ENCODE peak calls at places on chromosome 10, in eight cellular contexts. T is kidney, G is retinal pigment epithelial cell, E is fibroblast of lung, Z is AG10803, X is dorsolateral prefrontal cortex, K is colonic mucosa, I is astrocyte of the spinal cord. N is an unnamed sample.

GRCh38 chr10:78602201-78602917 is 466.4 kb upstream of the ZMIZ1 start:
- DNase-seq in T (no peak), G (no peak), E (no peak), Z (no peak), X (no peak), K (no peak), I (no peak), N (no peak)

GRCh38 chr10:3906511-3907111 is 121.6 kb upstream of the KLF6 start:
- DNase-seq in T (no peak), G (no peak), E (peak), Z (peak), X (no peak), K (no peak), I (peak), N (peak)

GRCh38 chr10:85916999-85917573 is 449.5 kb downstream of the GRID1 start:
- DNase-seq in T (no peak), G (no peak), E (no peak), Z (no peak), X (no peak), K (no peak), I (no peak), N (no peak)

GRCh38 chr10:123462760-123463159 is 203.4 kb upstream of the GPR26 start:
- DNase-seq in T (no peak), G (no peak), E (no peak), Z (no peak), X (no peak), K (no peak), I (no peak), N (no peak)

GRCh38 chr10:125768217-125768616 is 7.4 kb downstream of the MMP21 start:
- DNase-seq in T (no peak), G (peak), E (peak), Z (peak), X (no peak), K (no peak), I (peak), N (peak)

GRCh38 chr10:112185959-112186358 is 2.4 kb upstream of the GPAM start:
- DNase-seq in T (no peak), G (no peak), E (no peak), Z (no peak), X (no peak), K (no peak), I (no peak), N (no peak)

GRCh38 chr10:121168513-121169216 is 317.5 kb downstream of the WDR11 start:
- DNase-seq in T (no peak), G (no peak), E (no peak), Z (no peak), X (no peak), K (no peak), I (no peak), N (no peak)

GRCh38 chr10:14736600-14737081 is 38.1 kb downstream of the FAM107B start:
- DNase-seq in T (peak), G (peak), E (peak), Z (peak), X (no peak), K (no peak), I (peak), N (peak)

GRCh38 chr10:126250527-126251310 is 137.6 kb downstream of the ADAM12 start:
- DNase-seq in T (no peak), G (no peak), E (peak), Z (peak), X (no peak), K (no peak), I (no peak), N (peak)

GRCh38 chr10:62759599-62760175 is 44.8 kb upstream of the ADO start:
- DNase-seq in T (no peak), G (no peak), E (no peak), Z (no peak), X (no peak), K (no peak), I (no peak), N (no peak)

GRCh38 chr10:124287791-124288190 is 130.9 kb downstream of the OAT start:
- DNase-seq in T (no peak), G (no peak), E (no peak), Z (no peak), X (no peak), K (no peak), I (no peak), N (no peak)

GRCh38 chr10:119654540-119654939 is 3.4 kb downstream of the BAG3 start:
- DNase-seq in T (peak), G (no peak), E (no peak), Z (no peak), X (no peak), K (peak), I (no peak), N (no peak)

GRCh38 chr10:31584098-31584631 is 265.1 kb downstream of the ZEB1 start:
- DNase-seq in T (no peak), G (no peak), E (no peak), Z (no peak), X (no peak), K (no peak), I (no peak), N (no peak)

DNA sequence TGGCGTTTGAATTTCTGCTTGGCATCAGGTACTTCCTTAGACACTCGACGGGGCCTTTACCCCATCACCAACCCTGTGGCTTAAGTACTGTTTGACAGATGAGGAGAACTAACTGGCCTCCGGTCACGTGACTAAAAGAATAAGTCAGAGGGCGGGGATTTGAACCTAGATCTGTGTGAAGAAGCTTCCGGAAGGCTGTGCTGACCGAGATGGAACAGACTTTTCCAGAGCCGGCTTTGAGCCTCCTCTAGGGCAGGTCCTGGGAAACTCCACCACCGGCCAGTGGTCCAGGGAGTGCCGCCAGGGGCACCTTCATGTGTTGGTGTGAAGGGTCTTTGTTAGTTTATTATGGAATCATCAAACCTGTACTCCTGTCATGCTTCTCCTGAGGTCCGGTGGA is 26.9 kb downstream of the CAMK1D start:
- DNase-seq in T (no peak), G (no peak), E (no peak), Z (no peak), X (no peak), K (no peak), I (no peak), N (no peak)
- TF ChIP-seq CTCF in T (no peak), G (no peak), E (no peak), Z (no peak), X (no peak), K (no peak), I (no peak), N (no peak)

GRCh38 chr10:17918187-17918903 is 33.4 kb upstream of the SLC39A12 start:
- DNase-seq in T (no peak), G (no peak), E (peak), Z (no peak), X (no peak), K (no peak), I (no peak), N (no peak)
- H3K4me3 ChIP-seq in T (no peak), G (no peak), E (no peak), Z (no peak), X (no peak), K (no peak), I (no peak), N (no peak)

GRCh38 chr10:52729259-52730104 is 43.1 kb downstream of the MBL2 start:
- DNase-seq in T (no peak), G (peak), E (peak), Z (peak), X (no peak), K (no peak), I (peak), N (peak)
- TF ChIP-seq CTCF in T (peak), G (peak), E (peak), Z (peak), X (peak), K (peak), I (peak), N (peak)

GRCh38 chr10:71998119-71998839 is 34.1 kb downstream of the CHST3 start:
- DNase-seq in T (no peak), G (no peak), E (no peak), Z (no peak), X (no peak), K (no peak), I (no peak), N (no peak)
- H3K4me3 ChIP-seq in T (no peak), G (no peak), E (no peak), Z (no peak), X (no peak), K (no peak), I (no peak), N (no peak)

GRCh38 chr10:129963831-129964501 is at the start of gene EBF3:
- DNase-seq in T (peak), G (no peak), E (no peak), Z (peak), X (no peak), K (peak), I (no peak), N (peak)
- TF ChIP-seq CTCF in T (no peak), G (no peak), E (no peak), Z (no peak), X (no peak), K (no peak), I (no peak), N (no peak)

GRCh38 chr10:35638116-35638515 is 4.0 kb downstream of the FZD8 start:
- DNase-seq in T (no peak), G (no peak), E (no peak), Z (no peak), X (no peak), K (no peak), I (no peak), N (no peak)

GRCh38 chr10:35640951-35641429 is 1.1 kb downstream of the FZD8 start:
- DNase-seq in T (peak), G (no peak), E (peak), Z (peak), X (peak), K (peak), I (peak), N (peak)

GRCh38 chr10:35640474-35640873 is 1.6 kb downstream of the FZD8 start:
- DNase-seq in T (peak), G (no peak), E (peak), Z (peak), X (peak), K (peak), I (peak), N (peak)

GRCh38 chr10:35639021-35639521 is 3.0 kb downstream of the FZD8 start:
- DNase-seq in T (no peak), G (no peak), E (no peak), Z (no peak), X (no peak), K (no peak), I (no peak), N (no peak)

GRCh38 chr10:35639651-35640311 is 2.3 kb downstream of the FZD8 start:
- DNase-seq in T (peak), G (no peak), E (peak), Z (peak), X (peak), K (peak), I (peak), N (peak)
- H3K4me3 ChIP-seq in T (peak), G (peak), E (no peak), Z (peak), X (peak), K (peak), I (peak), N (peak)

GRCh38 chr10:96643920-96644319 is 57.1 kb upstream of the TM9SF3 start:
- DNase-seq in T (no peak), G (no peak), E (no peak), Z (no peak), X (no peak), K (no peak), I (no peak), N (no peak)

GRCh38 chr10:96642530-96642929 is 55.7 kb upstream of the TM9SF3 start:
- DNase-seq in T (no peak), G (no peak), E (no peak), Z (no peak), X (no peak), K (no peak), I (no peak), N (no peak)

GRCh38 chr10:96641396-96641795 is 54.6 kb upstream of the TM9SF3 start:
- DNase-seq in T (no peak), G (no peak), E (no peak), Z (no peak), X (no peak), K (no peak), I (no peak), N (no peak)

GRCh38 chr10:96641896-96642295 is 55.1 kb upstream of the TM9SF3 start:
- DNase-seq in T (no peak), G (no peak), E (no peak), Z (no peak), X (no peak), K (no peak), I (no peak), N (no peak)

GRCh38 chr10:96642973-96643372 is 56.2 kb upstream of the TM9SF3 start:
- DNase-seq in T (no peak), G (no peak), E (no peak), Z (peak), X (peak), K (peak), I (peak), N (peak)
- TF ChIP-seq CTCF in T (peak), G (peak), E (peak), Z (peak), X (peak), K (peak), I (peak), N (peak)

GRCh38 chr10:6114299-6114698 is 25.5 kb downstream of the RBM17 start:
- DNase-seq in T (no peak), G (no peak), E (no peak), Z (peak), X (no peak), K (no peak), I (no peak), N (no peak)
- H3K4me3 ChIP-seq in T (no peak), G (no peak), E (no peak), Z (no peak), X (no peak), K (no peak), I (no peak), N (no peak)

DNA sequence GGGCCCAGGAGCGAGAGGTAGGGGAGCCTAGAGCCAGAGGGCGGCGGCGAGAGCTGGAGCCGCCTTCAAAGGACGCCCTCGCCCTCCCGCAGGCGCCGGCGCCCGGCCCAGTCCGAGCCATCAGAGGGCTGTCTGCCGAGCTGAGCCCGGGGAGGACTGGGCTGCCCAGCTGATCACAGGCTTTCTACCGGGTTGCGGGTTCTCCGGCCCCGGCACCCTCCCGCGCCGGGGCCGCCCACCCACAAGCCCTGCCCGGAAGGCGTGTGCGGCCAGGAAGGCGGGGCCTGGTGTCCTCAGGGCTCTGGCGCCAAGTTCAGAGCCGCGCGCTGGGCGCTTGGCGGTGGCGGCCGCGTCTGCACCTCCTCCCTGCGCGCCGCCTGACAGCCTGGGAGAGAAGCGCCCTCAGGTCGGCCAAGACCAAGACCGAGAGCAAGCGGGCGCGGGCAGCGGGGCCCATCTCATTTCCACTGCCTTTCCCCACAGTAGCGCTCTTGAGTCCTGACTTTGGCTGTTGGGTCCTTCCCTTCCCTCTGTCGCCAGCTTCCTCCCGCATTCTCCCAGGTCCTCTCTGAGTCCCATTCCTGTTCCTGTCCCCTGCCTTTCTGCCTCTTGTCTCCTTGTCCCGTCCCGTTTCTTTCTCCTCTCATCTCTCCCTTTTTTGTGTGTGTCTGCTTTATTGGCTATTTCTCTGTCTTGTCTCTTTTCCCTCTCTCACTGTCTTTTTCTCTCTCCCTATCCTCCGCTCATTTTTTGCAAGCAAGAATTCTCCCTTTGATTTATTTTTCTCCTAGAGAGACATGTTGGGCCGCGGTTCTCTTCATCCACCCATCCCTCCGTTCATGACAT is 60.6 kb upstream of the MSMB start:
- DNase-seq in T (peak), G (no peak), E (peak), Z (peak), X (peak), K (peak), I (peak), N (peak)
- TF ChIP-seq CTCF in T (no peak), G (no peak), E (no peak), Z (no peak), X (peak), K (no peak), I (no peak), N (no peak)

DNA sequence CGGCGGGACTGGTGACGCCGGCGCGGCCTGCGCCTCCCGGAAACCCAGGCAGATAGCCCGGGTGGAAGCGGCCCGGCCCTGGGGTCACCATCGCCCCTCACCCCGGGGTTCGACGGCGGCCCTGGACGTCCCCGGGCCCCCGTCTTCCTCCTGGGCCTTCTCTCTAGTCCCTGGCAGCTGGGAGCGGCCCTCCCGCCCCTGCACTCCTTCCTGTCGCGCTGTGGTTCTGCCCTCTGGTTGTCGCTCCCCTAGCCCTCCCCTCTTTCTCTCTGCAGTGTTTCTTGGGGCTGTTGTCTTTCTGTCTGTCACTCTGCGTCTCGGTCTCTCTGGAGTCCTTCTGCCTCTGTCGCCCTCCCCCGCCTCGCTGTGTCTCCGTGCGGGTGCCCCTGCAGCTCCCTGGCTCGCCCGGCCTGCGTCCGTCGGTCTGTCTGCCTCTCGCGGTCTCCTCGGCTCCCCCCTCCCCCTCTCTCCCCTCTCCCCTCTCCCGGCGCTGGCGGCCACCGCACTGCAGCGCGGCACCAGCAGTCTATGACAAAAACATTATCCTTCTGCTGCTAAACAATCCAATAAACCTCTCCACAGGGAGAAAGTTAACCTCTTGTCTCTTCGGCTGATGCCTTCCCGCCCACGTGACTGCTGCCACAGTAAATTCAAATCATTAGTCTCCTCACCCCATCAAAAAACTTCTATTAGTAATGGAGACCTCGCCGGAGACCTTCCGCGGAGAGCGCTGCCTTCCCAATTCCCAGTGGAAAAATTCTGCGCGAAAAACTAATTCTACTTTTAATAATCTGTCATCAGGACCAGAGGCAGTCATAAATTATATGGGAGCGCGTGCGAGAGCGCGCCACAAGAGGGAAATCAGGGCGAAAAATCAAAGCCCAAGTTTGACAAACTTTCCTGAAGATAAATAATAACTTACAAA is 90.3 kb upstream of the PAX2 start:
- DNase-seq in T (peak), G (no peak), E (no peak), Z (no peak), X (no peak), K (no peak), I (no peak), N (no peak)
- H3K4me3 ChIP-seq in T (no peak), G (no peak), E (no peak), Z (no peak), X (no peak), K (no peak), I (no peak), N (no peak)